ENCODE peak calls at places on chromosomes 7 and 10, in seven cellular contexts. S, U, F, K, H, J and O are unnamed samples.

GRCh38 chr10:101397140-101397539 is 43.2 kb downstream of the BTRC start:
- DNase-seq in S (peak; percentile 26), U (peak; percentile 78), F (peak; percentile 7), K (peak; percentile 76), H (no peak), J (no peak), O (peak; percentile 72)

GRCh38 chr10:61063035-61063434 is 119.0 kb upstream of the RHOBTB1 start:
- DNase-seq in S (peak; percentile 14), U (peak; percentile 16), F (no peak), K (no peak), H (no peak), J (no peak), O (no peak)

GRCh38 chr7:44065431-44066110 is at the start of gene PGAM2:
- DNase-seq in S (no peak), U (no peak), F (no peak), K (no peak), H (no peak), J (no peak), O (no peak)

GRCh38 chr7:100847360-100847759 is 5.2 kb upstream of the SLC12A9 start:
- DNase-seq in S (no peak), U (no peak), F (no peak), K (no peak), H (no peak), J (no peak), O (no peak)

GRCh38 chr10:122099562-122099961 is 110.6 kb downstream of the TACC2 start:
- DNase-seq in S (no peak), U (no peak), F (no peak), K (no peak), H (no peak), J (no peak), O (no peak)

GRCh38 chr10:51246156-51246555 is 171.9 kb downstream of the PRKG1 start:
- DNase-seq in S (no peak), U (peak; percentile 78), F (no peak), K (no peak), H (no peak), J (no peak), O (no peak)

GRCh38 chr7:37833107-37833817 is 15.1 kb upstream of the NME8 start:
- DNase-seq in S (peak; percentile 49), U (peak; percentile 40), F (peak; percentile 44), K (peak; percentile 35), H (no peak), J (no peak), O (peak; percentile 76)

GRCh38 chr7:157613575-157614322 is 276.9 kb downstream of the DNAJB6 start:
- DNase-seq in S (no peak), U (no peak), F (no peak), K (no peak), H (no peak), J (no peak), O (no peak)

GRCh38 chr7:158406817-158407216 is 180.8 kb downstream of the PTPRN2 start:
- DNase-seq in S (no peak), U (no peak), F (no peak), K (no peak), H (no peak), J (no peak), O (no peak)

GRCh38 chr7:139292821-139293220 is 48.3 kb upstream of the FMC1 start:
- DNase-seq in S (no peak), U (no peak), F (no peak), K (no peak), H (no peak), J (no peak), O (no peak)

GRCh38 chr7:91264924-91265681 is 870 bp downstream of the FZD1 start:
- DNase-seq in S (no peak), U (peak; percentile 72), F (no peak), K (peak; percentile 74), H (no peak), J (peak; percentile 31), O (peak; percentile 57)

GRCh38 chr10:99393036-99393435 is 37.4 kb downstream of the GOT1 start:
- DNase-seq in S (no peak), U (no peak), F (no peak), K (peak; percentile 11), H (no peak), J (no peak), O (peak; percentile 35)

GRCh38 chr7:23530901-23531793 is 634 bp downstream of the TRA2A start:
- DNase-seq in S (peak; percentile 62), U (peak; percentile 54), F (peak; percentile 67), K (peak; percentile 59), H (no peak), J (peak; percentile 23), O (peak; percentile 89)

GRCh38 chr7:92156976-92157375 is 22.0 kb downstream of the LRRD1 start:
- DNase-seq in S (no peak), U (no peak), F (no peak), K (no peak), H (no peak), J (no peak), O (no peak)

GRCh38 chr7:6160191-6160623 is 112.2 kb downstream of the CYTH3 start:
- DNase-seq in S (peak; percentile 76), U (peak; percentile 66), F (peak; percentile 78), K (peak; percentile 65), H (no peak), J (peak; percentile 59), O (peak; percentile 14)

GRCh38 chr10:43861966-43862751 is 213.5 kb upstream of the ZNF32 start:
- DNase-seq in S (no peak), U (peak; percentile 87), F (peak; percentile 50), K (peak; percentile 96), H (no peak), J (no peak), O (no peak)

GRCh38 chr10:71728218-71728737 is 8.7 kb upstream of the C10orf105 start:
- DNase-seq in S (peak; percentile 19), U (no peak), F (peak; percentile 37), K (no peak), H (no peak), J (no peak), O (peak; percentile 37)

GRCh38 chr10:12405342-12406320 is 56.3 kb downstream of the CAMK1D start:
- DNase-seq in S (peak; percentile 53), U (no peak), F (no peak), K (peak; percentile 35), H (no peak), J (no peak), O (no peak)

GRCh38 chr10:35961501-35961900 is 319.4 kb upstream of the FZD8 start:
- DNase-seq in S (no peak), U (no peak), F (no peak), K (peak; percentile 68), H (no peak), J (no peak), O (no peak)

DNA sequence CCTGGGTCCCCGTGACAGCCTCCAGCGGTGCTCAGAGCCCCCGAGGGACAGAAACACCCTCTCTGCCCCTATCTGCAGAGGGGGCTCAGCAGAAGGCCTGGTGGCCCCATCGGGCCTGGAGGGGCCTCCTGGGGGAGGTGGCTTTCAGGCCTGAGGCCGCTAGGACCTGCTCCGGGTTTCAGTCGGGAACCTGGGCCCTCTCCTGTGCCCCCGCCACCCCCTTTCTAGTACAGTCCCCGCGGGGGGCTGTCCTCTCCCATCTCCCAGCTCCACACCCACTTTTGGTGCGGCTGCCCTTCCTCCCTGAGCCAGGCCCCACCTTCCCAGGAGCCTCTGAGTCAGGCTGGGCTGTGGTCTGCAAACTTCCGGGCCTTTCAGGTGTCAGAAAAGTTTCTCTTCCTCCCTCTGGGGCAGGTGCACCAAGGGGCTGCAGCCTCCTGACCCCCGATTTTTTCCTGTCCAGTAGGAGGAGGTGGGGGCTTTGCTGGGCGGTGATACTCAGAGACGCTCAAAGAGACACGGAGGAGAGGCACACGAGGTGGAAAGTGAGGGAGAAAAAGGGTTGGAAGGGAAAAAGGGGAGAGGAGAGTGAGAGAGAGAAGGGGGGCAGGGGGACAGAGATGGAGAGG is 692 bp downstream of the CARD11 start:
- DNase-seq in S (no peak), U (no peak), F (peak; percentile 68), K (no peak), H (peak; percentile 14), J (no peak), O (no peak)
- TF ChIP-seq POLR2A in S (no peak), U (no peak), F (no peak), K (no peak), H (no peak), J (no peak), O (no peak)

GRCh38 chr10:102675887-102676616 is 31.8 kb downstream of the TRIM8 start:
- DNase-seq in S (no peak), U (no peak), F (no peak), K (peak; percentile 98), H (no peak), J (no peak), O (no peak)
- TF ChIP-seq POLR2A in S (no peak), U (no peak), F (no peak), K (peak; percentile 38), H (peak; percentile 17), J (no peak), O (no peak)

DNA sequence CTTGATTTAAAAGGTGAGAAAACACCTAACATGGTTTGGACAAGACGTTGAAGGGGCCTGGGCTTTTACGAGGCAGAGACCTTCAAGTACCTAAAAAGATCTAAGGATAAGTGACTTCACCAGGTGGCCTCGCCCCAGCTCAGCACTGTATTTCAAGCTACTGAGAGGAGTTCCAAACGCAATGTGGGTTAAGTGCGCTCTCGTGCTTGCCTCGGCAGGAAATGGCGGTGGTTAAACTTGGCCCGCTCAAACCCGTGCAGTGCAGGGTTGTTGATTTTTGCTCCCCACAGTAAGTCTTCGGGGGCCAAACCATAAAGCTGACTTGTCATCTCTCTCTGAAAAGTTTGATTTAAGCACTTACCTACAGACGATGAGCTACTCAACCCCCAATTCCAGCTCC is 249.9 kb downstream of the CREB5 start:
- DNase-seq in S (no peak), U (no peak), F (no peak), K (no peak), H (no peak), J (no peak), O (no peak)
- TF ChIP-seq POLR2A in S (no peak), U (no peak), F (no peak), K (no peak), H (no peak), J (no peak), O (no peak)

GRCh38 chr7:1533255-1533568 is 2.7 kb downstream of the MAFK start:
- DNase-seq in S (no peak), U (no peak), F (no peak), K (no peak), H (no peak), J (no peak), O (no peak)

GRCh38 chr7:1531979-1532455 is 1.5 kb downstream of the MAFK start:
- DNase-seq in S (no peak), U (no peak), F (no peak), K (no peak), H (no peak), J (no peak), O (peak; percentile 46)

GRCh38 chr7:1531263-1531978 is 919 bp downstream of the MAFK start:
- DNase-seq in S (no peak), U (peak; percentile 60), F (no peak), K (peak; percentile 41), H (no peak), J (no peak), O (peak; percentile 60)

GRCh38 chr7:1533569-1534329 is 3.2 kb downstream of the MAFK start:
- DNase-seq in S (peak; percentile 84), U (peak; percentile 89), F (peak; percentile 100), K (peak; percentile 95), H (no peak), J (no peak), O (peak; percentile 68)

GRCh38 chr7:1532456-1533254 is 2.2 kb downstream of the MAFK start:
- DNase-seq in S (peak; percentile 72), U (peak; percentile 97), F (peak; percentile 100), K (peak; percentile 96), H (no peak), J (peak; percentile 66), O (peak; percentile 60)
- TF ChIP-seq POLR2A in S (peak; percentile 45), U (peak; percentile 50), F (peak; percentile 52), K (peak; percentile 96), H (peak; percentile 69), J (peak; percentile 67), O (no peak)